ENCODE peak calls at places on chromosome 6, in nine cellular contexts. J is kidney tubule cell; Q is fibroblast of villous mesenchyme; I is effector CD4-positive, alpha-beta T cell; H is fibroblast of mammary gland; Z is naive thymus-derived CD8-positive, alpha-beta T cell; X is neural crest cell; E is endothelial cell; L is NCI-H2171. N is an unnamed sample.

GRCh38 chr6:9523462-9523861 is 891.4 kb downstream of the TFAP2A start:
- DNase-seq in L (no peak), Q (peak; percentile 93), J (peak; percentile 89), Z (no peak), X (no peak), I (no peak), H (peak; percentile 91), E (no peak), N (no peak)

GRCh38 chr6:107061125-107062020 is 33.4 kb downstream of the MTRES1 start:
- DNase-seq in E (no peak), J (no peak), L (no peak), Q (peak; percentile 69), Z (no peak), H (no peak), I (no peak), X (no peak), N (no peak)

GRCh38 chr6:98843274-98844243 is 9.2 kb downstream of the POU3F2 start:
- DNase-seq in Q (no peak), I (no peak), L (no peak), X (no peak), H (no peak), E (peak; percentile 26), J (no peak), Z (no peak), N (no peak)

GRCh38 chr6:53922571-53922981 is 127.8 kb downstream of the LRRC1 start:
- DNase-seq in Q (peak; percentile 33), I (no peak), J (peak; percentile 44), H (no peak), L (no peak), E (no peak), X (no peak), Z (no peak), N (no peak)

GRCh38 chr6:128491643-128492206 is 28.7 kb downstream of the PTPRK start:
- DNase-seq in Q (peak; percentile 83), L (peak; percentile 9), Z (no peak), E (no peak), I (no peak), X (no peak), J (peak; percentile 67), H (peak; percentile 92), N (no peak)

GRCh38 chr6:124487778-124488431 is 474.3 kb upstream of the RNF217 start:
- DNase-seq in Q (peak; percentile 15), X (no peak), L (no peak), I (no peak), E (no peak), J (peak; percentile 76), H (peak; percentile 49), Z (no peak), N (no peak)

GRCh38 chr6:101716810-101717209 is 323.3 kb downstream of the GRIK2 start:
- DNase-seq in Q (no peak), L (no peak), I (no peak), H (no peak), X (no peak), E (no peak), J (no peak), Z (no peak), N (no peak)

GRCh38 chr6:40425192-40425919 is 161.8 kb downstream of the LRFN2 start:
- DNase-seq in J (no peak), H (no peak), Q (no peak), Z (no peak), E (no peak), L (peak; percentile 39), X (no peak), I (no peak), N (no peak)

GRCh38 chr6:72787521-72788031 is 165.7 kb downstream of the KCNQ5 start:
- DNase-seq in Z (no peak), J (peak; percentile 89), L (no peak), E (no peak), X (no peak), H (peak; percentile 82), I (no peak), Q (peak; percentile 88), N (no peak)

GRCh38 chr6:2863901-2864300 is 22.2 kb upstream of the SERPINB1 start:
- DNase-seq in Z (no peak), H (no peak), X (no peak), J (no peak), I (no peak), L (no peak), E (no peak), Q (no peak), N (no peak)

GRCh38 chr6:28053584-28053983 is 26.8 kb upstream of the ZNF165 start:
- DNase-seq in L (no peak), Z (no peak), E (no peak), J (no peak), Q (no peak), H (no peak), X (no peak), I (no peak), N (no peak)

GRCh38 chr6:167742719-167743303 is 83.9 kb upstream of the AFDN start:
- DNase-seq in Z (no peak), Q (no peak), E (no peak), X (peak; percentile 25), I (no peak), H (peak; percentile 2), J (peak; percentile 81), L (no peak), N (no peak)

GRCh38 chr6:116244284-116244683 is 9.6 kb downstream of the TSPYL4 start:
- DNase-seq in I (no peak), X (no peak), Q (no peak), Z (no peak), H (no peak), J (no peak), E (no peak), L (no peak), N (no peak)

GRCh38 chr6:1111361-1111760 is 200.5 kb upstream of the FOXQ1 start:
- DNase-seq in E (no peak), J (no peak), X (no peak), Q (no peak), I (no peak), L (no peak), H (no peak), Z (no peak), N (no peak)

GRCh38 chr6:4861564-4861963 is 85.4 kb downstream of the CDYL start:
- DNase-seq in I (no peak), H (no peak), Q (no peak), E (no peak), X (no peak), Z (no peak), L (no peak), J (no peak), N (no peak)

GRCh38 chr6:116405147-116405546 is 34.4 kb downstream of the DSE start:
- DNase-seq in Z (no peak), H (peak; percentile 91), Q (peak; percentile 83), X (peak; percentile 1), I (no peak), E (no peak), L (no peak), J (no peak), N (peak; percentile 39)

GRCh38 chr6:129353067-129353466 is 356.9 kb downstream of the ARHGAP18 start:
- DNase-seq in E (peak; percentile 5), H (no peak), X (no peak), Q (no peak), J (peak; percentile 54), I (no peak), L (no peak), Z (no peak), N (no peak)

GRCh38 chr6:13559251-13559650 is 15.2 kb upstream of the SIRT5 start:
- DNase-seq in H (no peak), Q (no peak), X (no peak), I (no peak), Z (no peak), J (no peak), E (no peak), L (no peak), N (no peak)

GRCh38 chr6:4133941-4134838 is 1.2 kb downstream of the ECI2 start:
- DNase-seq in E (no peak), L (no peak), J (no peak), X (no peak), Z (no peak), H (peak; percentile 25), Q (peak; percentile 21), I (no peak), N (no peak)

GRCh38 chr6:123223461-123223860 is 227.4 kb downstream of the CLVS2 start:
- DNase-seq in Z (no peak), I (no peak), H (no peak), J (no peak), E (no peak), L (no peak), X (no peak), Q (no peak), N (no peak)

N was measured in stimulated activated naive B cell treated with anti-CD40 and anti-IgM and Interleukin-4, amounts not matched to agents 10 μg/mL and 1 μg/mL and 100 μg/mL, for 72 hours.